ENCODE peak calls at places on chromosomes 5 and 9, in eight cellular contexts. One of them, this sample, is unnamed.

GRCh38 chr5:7714119-7714518 is 136.8 kb downstream of the CFAP90 start:
- DNase-seq in left ventricle myocardium inferior: no peak
- DNase-seq in NB4: no peak
- DNase-seq in AML-193: no peak
- DNase-seq in NCI-H1092: no peak
- DNase-seq in HTR-8/SVneo: no peak
- DNase-seq in SK-N-MC: no peak
- DNase-seq in activated T-cell treated with anti-CD3 and anti-CD28 coated beads for 1 hour: no peak
- DNase-seq in this sample: no peak

GRCh38 chr5:81579525-81579924 is 171.4 kb downstream of the SSBP2 start:
- DNase-seq in left ventricle myocardium inferior: no peak
- DNase-seq in NCI-H1092: peak
- DNase-seq in AML-193: peak
- DNase-seq in HTR-8/SVneo: no peak
- DNase-seq in activated T-cell treated with anti-CD3 and anti-CD28 coated beads for 1 hour: no peak
- DNase-seq in NB4: peak
- DNase-seq in SK-N-MC: peak
- DNase-seq in this sample: no peak

GRCh38 chr9:134438204-134438788 is 112.0 kb downstream of the RXRA start:
- DNase-seq in NB4: no peak
- DNase-seq in NCI-H1092: no peak
- DNase-seq in activated T-cell treated with anti-CD3 and anti-CD28 coated beads for 1 hour: no peak
- DNase-seq in SK-N-MC: no peak
- DNase-seq in HTR-8/SVneo: no peak
- DNase-seq in left ventricle myocardium inferior: no peak
- DNase-seq in AML-193: no peak
- DNase-seq in this sample: no peak

GRCh38 chr9:118162711-118163110 is 458.5 kb downstream of the TLR4 start:
- DNase-seq in NB4: no peak
- DNase-seq in left ventricle myocardium inferior: no peak
- DNase-seq in activated T-cell treated with anti-CD3 and anti-CD28 coated beads for 1 hour: no peak
- DNase-seq in AML-193: no peak
- DNase-seq in NCI-H1092: no peak
- DNase-seq in HTR-8/SVneo: no peak
- DNase-seq in SK-N-MC: no peak
- DNase-seq in this sample: no peak

GRCh38 chr5:147504001-147504400 is 5.9 kb downstream of the DPYSL3 start:
- DNase-seq in NB4: no peak
- DNase-seq in AML-193: no peak
- DNase-seq in NCI-H1092: no peak
- DNase-seq in SK-N-MC: no peak
- DNase-seq in left ventricle myocardium inferior: peak
- DNase-seq in activated T-cell treated with anti-CD3 and anti-CD28 coated beads for 1 hour: no peak
- DNase-seq in HTR-8/SVneo: no peak
- DNase-seq in this sample: no peak

GRCh38 chr5:173682313-173682712 is 65.9 kb upstream of the BOD1 start:
- DNase-seq in HTR-8/SVneo: no peak
- DNase-seq in SK-N-MC: no peak
- DNase-seq in left ventricle myocardium inferior: no peak
- DNase-seq in AML-193: no peak
- DNase-seq in NB4: no peak
- DNase-seq in NCI-H1092: no peak
- DNase-seq in activated T-cell treated with anti-CD3 and anti-CD28 coated beads for 1 hour: no peak
- DNase-seq in this sample: no peak

GRCh38 chr5:162325143-162325727 is 257.7 kb downstream of the GABRG2 start:
- DNase-seq in activated T-cell treated with anti-CD3 and anti-CD28 coated beads for 1 hour: no peak
- DNase-seq in left ventricle myocardium inferior: no peak
- DNase-seq in NCI-H1092: no peak
- DNase-seq in AML-193: no peak
- DNase-seq in SK-N-MC: no peak
- DNase-seq in NB4: no peak
- DNase-seq in HTR-8/SVneo: no peak
- DNase-seq in this sample: no peak

GRCh38 chr9:4114569-4115505 is 185.0 kb downstream of the GLIS3 start:
- DNase-seq in HTR-8/SVneo: no peak
- DNase-seq in NCI-H1092: no peak
- DNase-seq in SK-N-MC: no peak
- DNase-seq in NB4: no peak
- DNase-seq in AML-193: no peak
- DNase-seq in activated T-cell treated with anti-CD3 and anti-CD28 coated beads for 1 hour: no peak
- DNase-seq in left ventricle myocardium inferior: no peak
- DNase-seq in this sample: no peak

GRCh38 chr9:124251188-124251587 is 6.6 kb upstream of the NEK6 start:
- DNase-seq in activated T-cell treated with anti-CD3 and anti-CD28 coated beads for 1 hour: no peak
- DNase-seq in HTR-8/SVneo: no peak
- DNase-seq in NB4: no peak
- DNase-seq in AML-193: no peak
- DNase-seq in left ventricle myocardium inferior: no peak
- DNase-seq in NCI-H1092: no peak
- DNase-seq in SK-N-MC: no peak
- DNase-seq in this sample: no peak

GRCh38 chr5:117738571-117738970 is 1163.9 kb upstream of the SEMA6A start:
- DNase-seq in HTR-8/SVneo: no peak
- DNase-seq in AML-193: no peak
- DNase-seq in NB4: no peak
- DNase-seq in SK-N-MC: no peak
- DNase-seq in NCI-H1092: no peak
- DNase-seq in activated T-cell treated with anti-CD3 and anti-CD28 coated beads for 1 hour: no peak
- DNase-seq in left ventricle myocardium inferior: no peak
- DNase-seq in this sample: no peak

GRCh38 chr9:134626576-134627416 is 14.8 kb upstream of the COL5A1 start:
- DNase-seq in HTR-8/SVneo: peak
- DNase-seq in left ventricle myocardium inferior: no peak
- DNase-seq in activated T-cell treated with anti-CD3 and anti-CD28 coated beads for 1 hour: no peak
- DNase-seq in AML-193: no peak
- DNase-seq in SK-N-MC: peak
- DNase-seq in NCI-H1092: no peak
- DNase-seq in NB4: no peak
- DNase-seq in this sample: no peak

GRCh38 chr9:83327323-83327722 is 210.9 kb downstream of the FRMD3 start:
- DNase-seq in SK-N-MC: no peak
- DNase-seq in HTR-8/SVneo: no peak
- DNase-seq in NCI-H1092: no peak
- DNase-seq in activated T-cell treated with anti-CD3 and anti-CD28 coated beads for 1 hour: no peak
- DNase-seq in NB4: no peak
- DNase-seq in left ventricle myocardium inferior: no peak
- DNase-seq in AML-193: no peak
- DNase-seq in this sample: no peak

GRCh38 chr5:116521173-116521872 is 53.3 kb downstream of the SEMA6A start:
- DNase-seq in NB4: no peak
- DNase-seq in SK-N-MC: no peak
- DNase-seq in HTR-8/SVneo: no peak
- DNase-seq in AML-193: no peak
- DNase-seq in activated T-cell treated with anti-CD3 and anti-CD28 coated beads for 1 hour: no peak
- DNase-seq in left ventricle myocardium inferior: peak
- DNase-seq in NCI-H1092: no peak
- DNase-seq in this sample: no peak

GRCh38 chr9:34707130-34707529 is 2.8 kb downstream of the CCL21 start:
- DNase-seq in SK-N-MC: no peak
- DNase-seq in HTR-8/SVneo: no peak
- DNase-seq in left ventricle myocardium inferior: no peak
- DNase-seq in NB4: no peak
- DNase-seq in NCI-H1092: no peak
- DNase-seq in activated T-cell treated with anti-CD3 and anti-CD28 coated beads for 1 hour: no peak
- DNase-seq in AML-193: no peak
- DNase-seq in this sample: no peak

GRCh38 chr5:176780951-176781350 is 29.4 kb upstream of the UNC5A start:
- DNase-seq in HTR-8/SVneo: no peak
- DNase-seq in left ventricle myocardium inferior: peak
- DNase-seq in AML-193: no peak
- DNase-seq in activated T-cell treated with anti-CD3 and anti-CD28 coated beads for 1 hour: no peak
- DNase-seq in NB4: no peak
- DNase-seq in SK-N-MC: no peak
- DNase-seq in NCI-H1092: no peak
- DNase-seq in this sample: no peak

GRCh38 chr5:148353634-148354033 is 18.3 kb downstream of the SPINK9 start:
- DNase-seq in HTR-8/SVneo: no peak
- DNase-seq in left ventricle myocardium inferior: no peak
- DNase-seq in NB4: no peak
- DNase-seq in AML-193: no peak
- DNase-seq in NCI-H1092: no peak
- DNase-seq in activated T-cell treated with anti-CD3 and anti-CD28 coated beads for 1 hour: no peak
- DNase-seq in SK-N-MC: no peak
- DNase-seq in this sample: no peak

GRCh38 chr9:131747352-131747751 is 7.5 kb upstream of the RAPGEF1 start:
- DNase-seq in left ventricle myocardium inferior: no peak
- DNase-seq in AML-193: peak
- DNase-seq in SK-N-MC: no peak
- DNase-seq in activated T-cell treated with anti-CD3 and anti-CD28 coated beads for 1 hour: no peak
- DNase-seq in NB4: peak
- DNase-seq in NCI-H1092: no peak
- DNase-seq in HTR-8/SVneo: no peak
- DNase-seq in this sample: no peak

GRCh38 chr5:145921211-145921610 is 15.2 kb upstream of the SH3RF2 start:
- DNase-seq in NB4: no peak
- DNase-seq in SK-N-MC: no peak
- DNase-seq in AML-193: no peak
- DNase-seq in activated T-cell treated with anti-CD3 and anti-CD28 coated beads for 1 hour: no peak
- DNase-seq in NCI-H1092: no peak
- DNase-seq in left ventricle myocardium inferior: no peak
- DNase-seq in HTR-8/SVneo: no peak
- DNase-seq in this sample: no peak

GRCh38 chr5:18745988-18746615 is 1111.8 kb downstream of the TAF11L14 start:
- DNase-seq in activated T-cell treated with anti-CD3 and anti-CD28 coated beads for 1 hour: peak
- DNase-seq in NB4: peak
- DNase-seq in NCI-H1092: peak
- DNase-seq in SK-N-MC: no peak
- DNase-seq in AML-193: peak
- DNase-seq in left ventricle myocardium inferior: no peak
- DNase-seq in HTR-8/SVneo: peak
- DNase-seq in this sample: peak

GRCh38 chr9:87760534-87760933 is 34.6 kb downstream of the CTSL start:
- DNase-seq in NCI-H1092: no peak
- DNase-seq in left ventricle myocardium inferior: no peak
- DNase-seq in HTR-8/SVneo: no peak
- DNase-seq in NB4: no peak
- DNase-seq in SK-N-MC: no peak
- DNase-seq in AML-193: no peak
- DNase-seq in activated T-cell treated with anti-CD3 and anti-CD28 coated beads for 1 hour: no peak
- DNase-seq in this sample: no peak

GRCh38 chr9:127185931-127186781 is 63.7 kb upstream of the ANGPTL2 start:
- DNase-seq in activated T-cell treated with anti-CD3 and anti-CD28 coated beads for 1 hour: no peak
- DNase-seq in SK-N-MC: no peak
- DNase-seq in HTR-8/SVneo: no peak
- DNase-seq in AML-193: no peak
- DNase-seq in NCI-H1092: no peak
- DNase-seq in NB4: no peak
- DNase-seq in left ventricle myocardium inferior: peak
- DNase-seq in this sample: peak

GRCh38 chr9:123796073-123796472 is 133.9 kb downstream of the DENND1A start:
- DNase-seq in HTR-8/SVneo: no peak
- DNase-seq in activated T-cell treated with anti-CD3 and anti-CD28 coated beads for 1 hour: no peak
- DNase-seq in SK-N-MC: no peak
- DNase-seq in AML-193: no peak
- DNase-seq in left ventricle myocardium inferior: no peak
- DNase-seq in NB4: no peak
- DNase-seq in NCI-H1092: no peak
- DNase-seq in this sample: no peak

GRCh38 chr5:96968614-96969013 is 32.7 kb downstream of the LNPEP start:
- DNase-seq in NCI-H1092: no peak
- DNase-seq in NB4: no peak
- DNase-seq in left ventricle myocardium inferior: no peak
- DNase-seq in AML-193: no peak
- DNase-seq in activated T-cell treated with anti-CD3 and anti-CD28 coated beads for 1 hour: no peak
- DNase-seq in HTR-8/SVneo: no peak
- DNase-seq in SK-N-MC: no peak
- DNase-seq in this sample: no peak

GRCh38 chr5:24633705-24634325 is 11.0 kb downstream of the CDH10 start:
- DNase-seq in NCI-H1092: peak
- DNase-seq in left ventricle myocardium inferior: no peak
- DNase-seq in SK-N-MC: peak
- DNase-seq in HTR-8/SVneo: peak
- DNase-seq in NB4: peak
- DNase-seq in AML-193: no peak
- DNase-seq in activated T-cell treated with anti-CD3 and anti-CD28 coated beads for 1 hour: no peak
- DNase-seq in this sample: no peak

GRCh38 chr5:151259931-151260330 is 6.9 kb downstream of the GM2A start:
- DNase-seq in activated T-cell treated with anti-CD3 and anti-CD28 coated beads for 1 hour: no peak
- DNase-seq in AML-193: no peak
- DNase-seq in NCI-H1092: no peak
- DNase-seq in HTR-8/SVneo: no peak
- DNase-seq in left ventricle myocardium inferior: no peak
- DNase-seq in NB4: no peak
- DNase-seq in SK-N-MC: no peak
- DNase-seq in this sample: no peak

GRCh38 chr9:16728128-16728505 is 142.4 kb downstream of the BNC2 start:
- DNase-seq in HTR-8/SVneo: no peak
- DNase-seq in activated T-cell treated with anti-CD3 and anti-CD28 coated beads for 1 hour: no peak
- DNase-seq in AML-193: no peak
- DNase-seq in SK-N-MC: no peak
- DNase-seq in NB4: peak
- DNase-seq in left ventricle myocardium inferior: no peak
- DNase-seq in NCI-H1092: peak
- DNase-seq in this sample: no peak

GRCh38 chr5:2895876-2896275 is 144.4 kb upstream of the IRX2 start:
- DNase-seq in NCI-H1092: no peak
- DNase-seq in NB4: no peak
- DNase-seq in HTR-8/SVneo: no peak
- DNase-seq in left ventricle myocardium inferior: no peak
- DNase-seq in activated T-cell treated with anti-CD3 and anti-CD28 coated beads for 1 hour: no peak
- DNase-seq in SK-N-MC: no peak
- DNase-seq in AML-193: no peak
- DNase-seq in this sample: peak

GRCh38 chr5:89556215-89557009 is 673.4 kb upstream of the MEF2C start:
- DNase-seq in HTR-8/SVneo: peak
- DNase-seq in AML-193: no peak
- DNase-seq in activated T-cell treated with anti-CD3 and anti-CD28 coated beads for 1 hour: no peak
- DNase-seq in NB4: peak
- DNase-seq in SK-N-MC: no peak
- DNase-seq in NCI-H1092: no peak
- DNase-seq in left ventricle myocardium inferior: no peak
- DNase-seq in this sample: no peak

GRCh38 chr9:132023409-132024180 is 56.1 kb downstream of the MED27 start:
- DNase-seq in NCI-H1092: peak
- DNase-seq in activated T-cell treated with anti-CD3 and anti-CD28 coated beads for 1 hour: no peak
- DNase-seq in SK-N-MC: no peak
- DNase-seq in left ventricle myocardium inferior: no peak
- DNase-seq in AML-193: no peak
- DNase-seq in HTR-8/SVneo: no peak
- DNase-seq in NB4: no peak
- DNase-seq in this sample: no peak

GRCh38 chr5:180313677-180314076 is 21.8 kb upstream of the MAPK9 start:
- DNase-seq in HTR-8/SVneo: no peak
- DNase-seq in NCI-H1092: peak
- DNase-seq in activated T-cell treated with anti-CD3 and anti-CD28 coated beads for 1 hour: peak
- DNase-seq in AML-193: no peak
- DNase-seq in SK-N-MC: no peak
- DNase-seq in NB4: peak
- DNase-seq in left ventricle myocardium inferior: peak
- DNase-seq in this sample: no peak

GRCh38 chr5:65811895-65812294 is 89.9 kb downstream of the NLN start:
- DNase-seq in NCI-H1092: no peak
- DNase-seq in left ventricle myocardium inferior: no peak
- DNase-seq in SK-N-MC: no peak
- DNase-seq in AML-193: no peak
- DNase-seq in activated T-cell treated with anti-CD3 and anti-CD28 coated beads for 1 hour: no peak
- DNase-seq in HTR-8/SVneo: peak
- DNase-seq in NB4: no peak
- DNase-seq in this sample: no peak

GRCh38 chr5:42855811-42856210 is 44.1 kb upstream of the SELENOP start:
- DNase-seq in AML-193: no peak
- DNase-seq in NCI-H1092: no peak
- DNase-seq in activated T-cell treated with anti-CD3 and anti-CD28 coated beads for 1 hour: no peak
- DNase-seq in left ventricle myocardium inferior: no peak
- DNase-seq in SK-N-MC: no peak
- DNase-seq in NB4: no peak
- DNase-seq in HTR-8/SVneo: no peak
- DNase-seq in this sample: no peak

GRCh38 chr9:34647651-34648050 is 1.2 kb downstream of the GALT start:
- DNase-seq in NCI-H1092: no peak
- DNase-seq in SK-N-MC: no peak
- DNase-seq in HTR-8/SVneo: no peak
- DNase-seq in left ventricle myocardium inferior: no peak
- DNase-seq in AML-193: no peak
- DNase-seq in NB4: no peak
- DNase-seq in activated T-cell treated with anti-CD3 and anti-CD28 coated beads for 1 hour: no peak
- DNase-seq in this sample: no peak